ENCODE peak calls at places on chromosome 16, in six cellular contexts. One of them, this sample, is unnamed.

GRCh38 chr16:424033-424622 is 1.3 kb upstream of the RAB11FIP3 start:
- DNase-seq in H54: peak
- DNase-seq in activated T-helper 9 cell treated with anti-CD3 and anti-CD28 coated beads, Interleukin-2, amount 50 U/mL, for 16 hours: no peak
- DNase-seq in skeletal muscle cell: peak
- DNase-seq in GM13977: no peak
- DNase-seq in HEK293T: no peak
- DNase-seq in this sample: no peak

GRCh38 chr16:15618392-15618791 is 24.6 kb downstream of the MARF1 start:
- DNase-seq in activated T-helper 9 cell treated with anti-CD3 and anti-CD28 coated beads, Interleukin-2, amount 50 U/mL, for 16 hours: no peak
- DNase-seq in skeletal muscle cell: no peak
- DNase-seq in HEK293T: no peak
- DNase-seq in GM13977: no peak
- DNase-seq in H54: no peak
- DNase-seq in this sample: no peak

GRCh38 chr16:15811416-15811777 is 45.4 kb downstream of the MYH11 start:
- DNase-seq in HEK293T: no peak
- DNase-seq in activated T-helper 9 cell treated with anti-CD3 and anti-CD28 coated beads, Interleukin-2, amount 50 U/mL, for 16 hours: no peak
- DNase-seq in H54: no peak
- DNase-seq in GM13977: no peak
- DNase-seq in skeletal muscle cell: no peak
- DNase-seq in this sample: no peak

GRCh38 chr16:75218256-75219076 is at the start of gene CTRB1:
- DNase-seq in skeletal muscle cell: no peak
- DNase-seq in activated T-helper 9 cell treated with anti-CD3 and anti-CD28 coated beads, Interleukin-2, amount 50 U/mL, for 16 hours: no peak
- DNase-seq in H54: no peak
- DNase-seq in GM13977: peak
- DNase-seq in HEK293T: no peak
- DNase-seq in this sample: no peak

GRCh38 chr16:86812363-86812970 is 234.1 kb downstream of the FOXL1 start:
- DNase-seq in activated T-helper 9 cell treated with anti-CD3 and anti-CD28 coated beads, Interleukin-2, amount 50 U/mL, for 16 hours: no peak
- DNase-seq in HEK293T: no peak
- DNase-seq in H54: no peak
- DNase-seq in skeletal muscle cell: no peak
- DNase-seq in GM13977: no peak
- DNase-seq in this sample: no peak

GRCh38 chr16:50999181-50999580 is 151.9 kb downstream of the SALL1 start:
- DNase-seq in H54: no peak
- DNase-seq in HEK293T: no peak
- DNase-seq in activated T-helper 9 cell treated with anti-CD3 and anti-CD28 coated beads, Interleukin-2, amount 50 U/mL, for 16 hours: no peak
- DNase-seq in skeletal muscle cell: no peak
- DNase-seq in GM13977: no peak
- DNase-seq in this sample: no peak

GRCh38 chr16:30084816-30085159 is 6.9 kb downstream of the TBX6 start:
- DNase-seq in HEK293T: no peak
- DNase-seq in GM13977: no peak
- DNase-seq in H54: no peak
- DNase-seq in activated T-helper 9 cell treated with anti-CD3 and anti-CD28 coated beads, Interleukin-2, amount 50 U/mL, for 16 hours: no peak
- DNase-seq in skeletal muscle cell: no peak
- DNase-seq in this sample: no peak

GRCh38 chr16:10736926-10737625 is 6.6 kb upstream of the NUBP1 start:
- DNase-seq in H54: peak
- DNase-seq in activated T-helper 9 cell treated with anti-CD3 and anti-CD28 coated beads, Interleukin-2, amount 50 U/mL, for 16 hours: peak
- DNase-seq in GM13977: peak
- DNase-seq in HEK293T: peak
- DNase-seq in skeletal muscle cell: no peak
- DNase-seq in this sample: peak

GRCh38 chr16:17277981-17278381 is 192.8 kb downstream of the XYLT1 start:
- DNase-seq in skeletal muscle cell: no peak
- DNase-seq in H54: no peak
- DNase-seq in HEK293T: peak
- DNase-seq in GM13977: peak
- DNase-seq in activated T-helper 9 cell treated with anti-CD3 and anti-CD28 coated beads, Interleukin-2, amount 50 U/mL, for 16 hours: no peak
- DNase-seq in this sample: no peak

GRCh38 chr16:57609541-57610401 is 18.7 kb upstream of the ADGRG1 start:
- DNase-seq in skeletal muscle cell: no peak
- DNase-seq in GM13977: peak
- DNase-seq in HEK293T: no peak
- DNase-seq in activated T-helper 9 cell treated with anti-CD3 and anti-CD28 coated beads, Interleukin-2, amount 50 U/mL, for 16 hours: peak
- DNase-seq in H54: no peak
- DNase-seq in this sample: no peak

GRCh38 chr16:29148867-29149272 is 164.0 kb downstream of the LAT start:
- DNase-seq in HEK293T: no peak
- DNase-seq in GM13977: peak
- DNase-seq in H54: no peak
- DNase-seq in activated T-helper 9 cell treated with anti-CD3 and anti-CD28 coated beads, Interleukin-2, amount 50 U/mL, for 16 hours: peak
- DNase-seq in skeletal muscle cell: no peak
- DNase-seq in this sample: peak

GRCh38 chr16:49437344-49437743 is 63.7 kb downstream of the C16orf78 start:
- DNase-seq in skeletal muscle cell: no peak
- DNase-seq in activated T-helper 9 cell treated with anti-CD3 and anti-CD28 coated beads, Interleukin-2, amount 50 U/mL, for 16 hours: no peak
- DNase-seq in HEK293T: no peak
- DNase-seq in H54: no peak
- DNase-seq in GM13977: no peak
- DNase-seq in this sample: no peak

GRCh38 chr16:71658771-71659170 is 32.8 kb downstream of the MARVELD3 start:
- DNase-seq in H54: no peak
- DNase-seq in activated T-helper 9 cell treated with anti-CD3 and anti-CD28 coated beads, Interleukin-2, amount 50 U/mL, for 16 hours: no peak
- DNase-seq in skeletal muscle cell: no peak
- DNase-seq in GM13977: no peak
- DNase-seq in HEK293T: no peak
- DNase-seq in this sample: no peak

GRCh38 chr16:12398029-12398735 is 405.5 kb downstream of the CPPED1 start:
- DNase-seq in activated T-helper 9 cell treated with anti-CD3 and anti-CD28 coated beads, Interleukin-2, amount 50 U/mL, for 16 hours: no peak
- DNase-seq in H54: no peak
- DNase-seq in HEK293T: no peak
- DNase-seq in skeletal muscle cell: peak
- DNase-seq in GM13977: no peak
- DNase-seq in this sample: no peak

GRCh38 chr16:47581114-47581513 is 120.0 kb downstream of the PHKB start:
- DNase-seq in skeletal muscle cell: no peak
- DNase-seq in HEK293T: no peak
- DNase-seq in H54: no peak
- DNase-seq in activated T-helper 9 cell treated with anti-CD3 and anti-CD28 coated beads, Interleukin-2, amount 50 U/mL, for 16 hours: no peak
- DNase-seq in GM13977: no peak
- DNase-seq in this sample: no peak

GRCh38 chr16:2874032-2874431 is 9.0 kb upstream of the FLYWCH2 start:
- DNase-seq in skeletal muscle cell: no peak
- DNase-seq in GM13977: no peak
- DNase-seq in activated T-helper 9 cell treated with anti-CD3 and anti-CD28 coated beads, Interleukin-2, amount 50 U/mL, for 16 hours: no peak
- DNase-seq in HEK293T: no peak
- DNase-seq in H54: no peak
- DNase-seq in this sample: no peak

GRCh38 chr16:57226701-57227621 is 18.1 kb upstream of the ARL2BP start:
- DNase-seq in activated T-helper 9 cell treated with anti-CD3 and anti-CD28 coated beads, Interleukin-2, amount 50 U/mL, for 16 hours: no peak
- DNase-seq in GM13977: no peak
- DNase-seq in skeletal muscle cell: no peak
- DNase-seq in HEK293T: no peak
- DNase-seq in H54: no peak
- DNase-seq in this sample: no peak

GRCh38 chr16:26717826-26718225 is 348.9 kb upstream of the C16orf82 start:
- DNase-seq in H54: no peak
- DNase-seq in activated T-helper 9 cell treated with anti-CD3 and anti-CD28 coated beads, Interleukin-2, amount 50 U/mL, for 16 hours: no peak
- DNase-seq in HEK293T: no peak
- DNase-seq in GM13977: no peak
- DNase-seq in skeletal muscle cell: no peak
- DNase-seq in this sample: no peak

GRCh38 chr16:66605177-66605999 is 884 bp downstream of the CMTM3 start:
- DNase-seq in skeletal muscle cell: no peak
- DNase-seq in activated T-helper 9 cell treated with anti-CD3 and anti-CD28 coated beads, Interleukin-2, amount 50 U/mL, for 16 hours: peak
- DNase-seq in H54: peak
- DNase-seq in HEK293T: peak
- DNase-seq in GM13977: peak
- DNase-seq in this sample: no peak

GRCh38 chr16:51164167-51164566 is 13.1 kb upstream of the SALL1 start:
- DNase-seq in H54: no peak
- DNase-seq in GM13977: no peak
- DNase-seq in activated T-helper 9 cell treated with anti-CD3 and anti-CD28 coated beads, Interleukin-2, amount 50 U/mL, for 16 hours: no peak
- DNase-seq in skeletal muscle cell: peak
- DNase-seq in HEK293T: no peak
- DNase-seq in this sample: no peak

GRCh38 chr16:49352923-49353322 is 20.7 kb upstream of the C16orf78 start:
- DNase-seq in skeletal muscle cell: no peak
- DNase-seq in HEK293T: peak
- DNase-seq in GM13977: no peak
- DNase-seq in H54: no peak
- DNase-seq in activated T-helper 9 cell treated with anti-CD3 and anti-CD28 coated beads, Interleukin-2, amount 50 U/mL, for 16 hours: no peak
- DNase-seq in this sample: no peak

GRCh38 chr16:6382787-6383515 is 949.7 kb upstream of the RBFOX1 start:
- DNase-seq in H54: no peak
- DNase-seq in GM13977: no peak
- DNase-seq in activated T-helper 9 cell treated with anti-CD3 and anti-CD28 coated beads, Interleukin-2, amount 50 U/mL, for 16 hours: no peak
- DNase-seq in skeletal muscle cell: no peak
- DNase-seq in HEK293T: no peak
- DNase-seq in this sample: no peak

GRCh38 chr16:4330277-4330882 is 14.5 kb downstream of the GLIS2 start:
- DNase-seq in GM13977: peak
- DNase-seq in HEK293T: peak
- DNase-seq in activated T-helper 9 cell treated with anti-CD3 and anti-CD28 coated beads, Interleukin-2, amount 50 U/mL, for 16 hours: peak
- DNase-seq in skeletal muscle cell: no peak
- DNase-seq in H54: peak
- DNase-seq in this sample: peak

GRCh38 chr16:49587051-49587450 is 213.4 kb downstream of the C16orf78 start:
- DNase-seq in GM13977: no peak
- DNase-seq in skeletal muscle cell: no peak
- DNase-seq in HEK293T: no peak
- DNase-seq in H54: no peak
- DNase-seq in activated T-helper 9 cell treated with anti-CD3 and anti-CD28 coated beads, Interleukin-2, amount 50 U/mL, for 16 hours: no peak
- DNase-seq in this sample: no peak

This sample was measured in T-helper 17 cell.